ENCODE peak calls at places on chromosomes 2 and 18, in five cellular contexts. M, U, N, G and P are unnamed samples.
A peak's percentile ranks its signal among the peaks of the same experiment; 100 is the strongest.

GRCh38 chr2:124978597-124978996 is 953.5 kb downstream of the CNTNAP5 start:
- DNase-seq in N (no peak), M (no peak), U (no peak), G (no peak), P (no peak)

GRCh38 chr2:157596992-157597681 is 31.5 kb downstream of the ACVR1C start:
- DNase-seq in M (peak; percentile 20), N (peak; percentile 17), U (peak; percentile 32), G (no peak), P (no peak)

GRCh38 chr18:12657849-12658829 is at the start of gene SPIRE1:
- DNase-seq in N (no peak), M (peak; percentile 53), U (peak; percentile 67), G (no peak), P (peak; percentile 38)

GRCh38 chr2:172985139-172985874 is 90.3 kb upstream of the MAP3K20 start:
- DNase-seq in M (no peak), U (no peak), N (no peak), G (no peak), P (peak; percentile 76)

GRCh38 chr18:24985616-24986015 is 366.4 kb downstream of the ZNF521 start:
- DNase-seq in M (no peak), G (no peak), U (no peak), N (no peak), P (no peak)

GRCh38 chr2:198408171-198408570 is 603.8 kb downstream of the PLCL1 start:
- DNase-seq in U (no peak), M (no peak), N (no peak), G (no peak), P (no peak)

GRCh38 chr2:63849381-63850203 is 7.9 kb downstream of the UGP2 start:
- DNase-seq in U (no peak), N (no peak), G (no peak), M (peak; percentile 44), P (no peak)

GRCh38 chr2:30272761-30273573 is 41.6 kb downstream of the LBH start:
- DNase-seq in U (no peak), G (no peak), M (peak; percentile 63), N (no peak), P (no peak)

GRCh38 chr2:172806426-172807008 is 70.9 kb downstream of the RAPGEF4 start:
- DNase-seq in U (no peak), N (no peak), G (peak; percentile 68), M (peak; percentile 76), P (peak; percentile 63)

GRCh38 chr2:219968685-219969345 is 341.4 kb downstream of the SLC4A3 start:
- DNase-seq in U (peak; percentile 28), M (no peak), G (no peak), N (no peak), P (no peak)

GRCh38 chr2:207558106-207558505 is 28.3 kb downstream of the CREB1 start:
- DNase-seq in M (peak; percentile 36), N (no peak), G (no peak), U (no peak), P (no peak)

GRCh38 chr2:6863792-6864191 is 1.9 kb downstream of the CMPK2 start:
- DNase-seq in N (no peak), U (no peak), G (no peak), M (no peak), P (no peak)

GRCh38 chr2:113876503-113877387 is 13.1 kb upstream of the ACTR3 start:
- DNase-seq in U (no peak), M (peak; percentile 19), N (peak; percentile 55), G (no peak), P (no peak)

GRCh38 chr2:208570851-208571763 is 164.5 kb downstream of the PTH2R start:
- DNase-seq in G (no peak), M (no peak), U (no peak), N (no peak), P (no peak)

GRCh38 chr2:220533485-220533884 is 906.1 kb downstream of the SLC4A3 start:
- DNase-seq in N (no peak), U (no peak), G (peak; percentile 41), M (peak; percentile 32), P (peak; percentile 10)

GRCh38 chr2:46951290-46952064 is 35.9 kb upstream of the MCFD2 start:
- DNase-seq in N (no peak), M (no peak), G (no peak), U (no peak), P (no peak)

GRCh38 chr2:18346364-18346763 is 214.1 kb downstream of the RDH14 start:
- DNase-seq in N (no peak), M (peak; percentile 48), G (no peak), U (no peak), P (no peak)

GRCh38 chr2:241568738-241569137 is 10.2 kb downstream of the BOK start:
- DNase-seq in M (no peak), U (no peak), G (no peak), N (no peak), P (no peak)

GRCh38 chr2:187994464-187995331 is 297.0 kb upstream of the GULP1 start:
- DNase-seq in M (peak; percentile 16), N (no peak), U (peak; percentile 24), G (peak; percentile 51), P (peak; percentile 84)

GRCh38 chr2:46025081-46025480 is 272.1 kb upstream of the EPAS1 start:
- DNase-seq in U (no peak), M (no peak), G (no peak), N (no peak), P (no peak)

GRCh38 chr2:13414907-13415306 is 698.2 kb downstream of the TRIB2 start:
- DNase-seq in M (no peak), G (no peak), N (no peak), U (no peak), P (no peak)

GRCh38 chr2:30686669-30687068 is 120.6 kb downstream of the CAPN13 start:
- DNase-seq in N (no peak), M (no peak), G (no peak), U (no peak), P (no peak)

GRCh38 chr18:61034581-61034980 is 298.6 kb upstream of the CDH20 start:
- DNase-seq in U (no peak), M (no peak), G (no peak), N (no peak), P (no peak)

GRCh38 chr18:51041677-51042076 is 11.7 kb downstream of the SMAD4 start:
- DNase-seq in M (no peak), N (no peak), G (no peak), U (no peak), P (no peak)

GRCh38 chr2:74261204-74261864 is 62.9 kb downstream of the MTHFD2 start:
- DNase-seq in G (no peak), U (peak; percentile 3), N (no peak), M (peak; percentile 35), P (no peak)

GRCh38 chr2:120338015-120338414 is 7.9 kb upstream of the INHBB start:
- DNase-seq in N (no peak), U (no peak), M (no peak), G (no peak), P (no peak)

GRCh38 chr2:179233626-179234430 is 30.8 kb downstream of the SESTD1 start:
- DNase-seq in U (no peak), M (no peak), N (no peak), G (no peak), P (no peak)

GRCh38 chr2:64273524-64274398 is 129.5 kb upstream of the PELI1 start:
- DNase-seq in G (no peak), N (no peak), M (peak; percentile 91), U (no peak), P (peak; percentile 18)

GRCh38 chr2:218834685-218835084 is 3.1 kb upstream of the PRKAG3 start:
- DNase-seq in M (no peak), G (no peak), N (no peak), U (no peak), P (no peak)

GRCh38 chr18:27239669-27240068 is 54.6 kb upstream of the CHST9 start:
- DNase-seq in M (no peak), U (no peak), G (no peak), N (no peak), P (no peak)

GRCh38 chr2:240322991-240323390 is 112.5 kb upstream of the GPC1 start:
- DNase-seq in U (no peak), G (no peak), M (no peak), N (no peak), P (no peak)

GRCh38 chr2:54471221-54471711 is 15.1 kb downstream of the SPTBN1 start:
- DNase-seq in N (no peak), G (peak; percentile 9), U (no peak), M (peak; percentile 90), P (no peak)

GRCh38 chr2:104919127-104919526 is 65.2 kb downstream of the POU3F3 start:
- DNase-seq in U (no peak), M (no peak), G (no peak), N (no peak), P (no peak)

GRCh38 chr2:209998596-209998995 is 3.8 kb upstream of the RPE start:
- DNase-seq in G (no peak), M (no peak), N (no peak), U (no peak), P (no peak)

GRCh38 chr2:86078801-86079545 is 26.7 kb downstream of the POLR1A start:
- DNase-seq in M (peak; percentile 80), N (peak; percentile 16), G (peak; percentile 47), U (peak; percentile 46), P (peak; percentile 82)

GRCh38 chr2:106158871-106159270 is 35.2 kb downstream of the UXS1 start:
- DNase-seq in M (no peak), N (peak; percentile 7), U (no peak), G (no peak), P (no peak)

GRCh38 chr2:157628282-157628531 is 457 bp downstream of the ACVR1C start:
- DNase-seq in G (no peak), U (no peak), N (no peak), M (no peak), P (no peak)

GRCh38 chr2:224904390-224904789 is 137.9 kb downstream of the DOCK10 start:
- DNase-seq in G (no peak), U (no peak), M (peak; percentile 37), N (no peak), P (no peak)

GRCh38 chr2:237859533-237860272 is at the start of gene RAMP1:
- DNase-seq in N (no peak), M (no peak), G (no peak), U (no peak), P (no peak)